ENCODE peak calls at places on chromosomes 2 and 18, in nine cellular contexts. J is cardiac fibroblast; Q is psoas muscle; B is activated T-cell treated with anti-CD3 and anti-CD28 coated beads, Interleukin-2, amount 50 U/mL, for 24 hours; P is GM12878; X is NCI-H345; O is GM23248; W is central memory CD8-positive, alpha-beta T cell; S is NCI-H1105 treated with DMSO at 0.1 percent for 48 hours. A is an unnamed sample.

GRCh38 chr2:217103752-217104540 is 244.1 kb upstream of the TNP1 start:
- DNase-seq in P (no peak), O (peak), X (no peak), Q (no peak), J (peak), S (no peak), B (no peak), W (no peak), A (no peak)

GRCh38 chr2:60820416-60821132 is 60.8 kb upstream of the REL start:
- DNase-seq in W (no peak), P (no peak), B (no peak), O (no peak), X (no peak), S (no peak), Q (no peak), J (no peak), A (no peak)

GRCh38 chr18:3869848-3870247 is 419.9 kb downstream of the TGIF1 start:
- DNase-seq in S (peak), Q (no peak), P (no peak), J (peak), X (peak), W (no peak), B (no peak), O (peak), A (peak)

GRCh38 chr2:200360364-200360763 is 53.9 kb downstream of the SPATS2L start:
- DNase-seq in J (no peak), X (peak), P (no peak), B (no peak), W (no peak), O (no peak), S (no peak), Q (no peak), A (no peak)

GRCh38 chr2:135615404-135615803 is 84.1 kb downstream of the R3HDM1 start:
- DNase-seq in S (no peak), X (no peak), J (no peak), Q (no peak), O (no peak), W (no peak), B (no peak), P (peak), A (no peak)

GRCh38 chr2:239462671-239463506 is 62.1 kb upstream of the HDAC4 start:
- DNase-seq in S (no peak), X (no peak), W (no peak), Q (no peak), B (peak), J (no peak), O (no peak), P (no peak), A (no peak)

GRCh38 chr2:128605931-128606330 is 287.3 kb upstream of the HS6ST1 start:
- DNase-seq in P (no peak), W (no peak), S (no peak), J (no peak), Q (no peak), B (peak), O (no peak), X (no peak), A (no peak)

GRCh38 chr2:167190053-167190452 is 301.8 kb downstream of the XIRP2 start:
- DNase-seq in O (peak), W (no peak), X (no peak), S (no peak), J (peak), Q (peak), B (no peak), P (no peak), A (no peak)

GRCh38 chr2:43293744-43294695 is 67.6 kb upstream of the ZFP36L2 start:
- DNase-seq in B (no peak), P (peak), Q (no peak), S (no peak), J (peak), X (no peak), O (peak), W (no peak), A (peak)

A was measured in endothelial cell of umbilical vein.